ENCODE peak calls at places on chromosomes 12 and 14, in five cellular contexts. One of them, this sample, is unnamed.

GRCh38 chr14:99266181-99267178 is 5.5 kb downstream of the BCL11B start:
- DNase-seq in astrocyte of the cerebellum: peak; percentile 52
- DNase-seq in transverse colon: peak; percentile 78
- DNase-seq in glutamatergic neuron: peak; percentile 90
- DNase-seq in activated B cell treated with CpG ODN at 0.5 μM for 24 hours: no peak
- DNase-seq in this sample: peak; percentile 69

GRCh38 chr12:24933694-24934407 is 15.1 kb downstream of the BCAT1 start:
- DNase-seq in astrocyte of the cerebellum: no peak
- DNase-seq in transverse colon: no peak
- DNase-seq in glutamatergic neuron: no peak
- DNase-seq in activated B cell treated with CpG ODN at 0.5 μM for 24 hours: no peak
- DNase-seq in this sample: no peak

GRCh38 chr14:103056322-103057027 is 874 bp downstream of the CDC42BPB start:
- DNase-seq in astrocyte of the cerebellum: peak; percentile 9
- DNase-seq in transverse colon: peak; percentile 76
- DNase-seq in glutamatergic neuron: peak; percentile 84
- DNase-seq in activated B cell treated with CpG ODN at 0.5 μM for 24 hours: no peak
- DNase-seq in this sample: no peak

GRCh38 chr12:11822071-11822818 is 172.8 kb downstream of the ETV6 start:
- DNase-seq in astrocyte of the cerebellum: peak; percentile 51
- DNase-seq in transverse colon: peak; percentile 55
- DNase-seq in glutamatergic neuron: no peak
- DNase-seq in activated B cell treated with CpG ODN at 0.5 μM for 24 hours: peak; percentile 48
- DNase-seq in this sample: peak; percentile 54

GRCh38 chr12:58189030-58189429 is 247.7 kb downstream of the ATP23 start:
- DNase-seq in astrocyte of the cerebellum: no peak
- DNase-seq in transverse colon: no peak
- DNase-seq in glutamatergic neuron: no peak
- DNase-seq in activated B cell treated with CpG ODN at 0.5 μM for 24 hours: no peak
- DNase-seq in this sample: no peak

GRCh38 chr12:116958402-116959197 is 47.9 kb downstream of the FBXW8 start:
- DNase-seq in astrocyte of the cerebellum: no peak
- DNase-seq in transverse colon: no peak
- DNase-seq in glutamatergic neuron: no peak
- DNase-seq in activated B cell treated with CpG ODN at 0.5 μM for 24 hours: no peak
- DNase-seq in this sample: no peak

GRCh38 chr14:102492523-102492910 is 17.1 kb downstream of the ANKRD9 start:
- DNase-seq in astrocyte of the cerebellum: no peak
- DNase-seq in transverse colon: no peak
- DNase-seq in glutamatergic neuron: peak; percentile 10
- DNase-seq in activated B cell treated with CpG ODN at 0.5 μM for 24 hours: no peak
- DNase-seq in this sample: no peak

GRCh38 chr12:53867216-53868012 is 71.2 kb upstream of the HOXC13 start:
- DNase-seq in astrocyte of the cerebellum: no peak
- DNase-seq in transverse colon: no peak
- DNase-seq in glutamatergic neuron: no peak
- DNase-seq in activated B cell treated with CpG ODN at 0.5 μM for 24 hours: no peak
- DNase-seq in this sample: no peak

GRCh38 chr12:115944851-115945496 is 332.5 kb downstream of the MED13L start:
- DNase-seq in astrocyte of the cerebellum: no peak
- DNase-seq in transverse colon: no peak
- DNase-seq in glutamatergic neuron: no peak
- DNase-seq in activated B cell treated with CpG ODN at 0.5 μM for 24 hours: no peak
- DNase-seq in this sample: no peak

GRCh38 chr12:52243774-52244614 is 11.0 kb downstream of the KRT7 start:
- DNase-seq in astrocyte of the cerebellum: peak; percentile 80
- DNase-seq in transverse colon: peak; percentile 58
- DNase-seq in glutamatergic neuron: no peak
- DNase-seq in activated B cell treated with CpG ODN at 0.5 μM for 24 hours: no peak
- DNase-seq in this sample: peak; percentile 76

GRCh38 chr12:113030875-113031525 is 25.5 kb upstream of the DTX1 start:
- DNase-seq in astrocyte of the cerebellum: peak; percentile 53
- DNase-seq in transverse colon: no peak
- DNase-seq in glutamatergic neuron: peak; percentile 32
- DNase-seq in activated B cell treated with CpG ODN at 0.5 μM for 24 hours: no peak
- DNase-seq in this sample: peak; percentile 28

GRCh38 chr14:64225156-64225757 is 68.9 kb downstream of the ESR2 start:
- DNase-seq in astrocyte of the cerebellum: no peak
- DNase-seq in transverse colon: no peak
- DNase-seq in glutamatergic neuron: no peak
- DNase-seq in activated B cell treated with CpG ODN at 0.5 μM for 24 hours: no peak
- DNase-seq in this sample: no peak

GRCh38 chr12:30725739-30726138 is 29.0 kb downstream of the CAPRIN2 start:
- DNase-seq in astrocyte of the cerebellum: peak; percentile 63
- DNase-seq in transverse colon: no peak
- DNase-seq in glutamatergic neuron: no peak
- DNase-seq in activated B cell treated with CpG ODN at 0.5 μM for 24 hours: no peak
- DNase-seq in this sample: no peak

GRCh38 chr12:87816186-87816585 is 213.0 kb downstream of the C12orf50 start:
- DNase-seq in astrocyte of the cerebellum: peak; percentile 79
- DNase-seq in transverse colon: no peak
- DNase-seq in glutamatergic neuron: no peak
- DNase-seq in activated B cell treated with CpG ODN at 0.5 μM for 24 hours: no peak
- DNase-seq in this sample: no peak

GRCh38 chr12:124970647-124971402 is 18.1 kb downstream of the DHX37 start:
- DNase-seq in astrocyte of the cerebellum: no peak
- DNase-seq in transverse colon: no peak
- DNase-seq in glutamatergic neuron: no peak
- DNase-seq in activated B cell treated with CpG ODN at 0.5 μM for 24 hours: no peak
- DNase-seq in this sample: no peak

GRCh38 chr12:54701940-54702592 is 53.9 kb upstream of the DCD start:
- DNase-seq in astrocyte of the cerebellum: peak; percentile 24
- DNase-seq in transverse colon: no peak
- DNase-seq in glutamatergic neuron: no peak
- DNase-seq in activated B cell treated with CpG ODN at 0.5 μM for 24 hours: no peak
- DNase-seq in this sample: no peak

GRCh38 chr14:75264036-75264435 is 14.6 kb upstream of the FOS start:
- DNase-seq in astrocyte of the cerebellum: no peak
- DNase-seq in transverse colon: no peak
- DNase-seq in glutamatergic neuron: no peak
- DNase-seq in activated B cell treated with CpG ODN at 0.5 μM for 24 hours: no peak
- DNase-seq in this sample: no peak

GRCh38 chr12:46209914-46210834 is 58.7 kb downstream of the SLC38A1 start:
- DNase-seq in astrocyte of the cerebellum: no peak
- DNase-seq in transverse colon: peak; percentile 59
- DNase-seq in glutamatergic neuron: no peak
- DNase-seq in activated B cell treated with CpG ODN at 0.5 μM for 24 hours: peak; percentile 47
- DNase-seq in this sample: peak; percentile 82

GRCh38 chr14:55578511-55578910 is 1.5 kb upstream of the KTN1 start:
- DNase-seq in astrocyte of the cerebellum: no peak
- DNase-seq in transverse colon: no peak
- DNase-seq in glutamatergic neuron: no peak
- DNase-seq in activated B cell treated with CpG ODN at 0.5 μM for 24 hours: no peak
- DNase-seq in this sample: no peak
- TF ChIP-seq CTCF in astrocyte of the cerebellum: no peak
- TF ChIP-seq CTCF in transverse colon: no peak
- TF ChIP-seq CTCF in glutamatergic neuron: no peak
- TF ChIP-seq CTCF in activated B cell treated with CpG ODN at 0.5 μM for 24 hours: no peak
- TF ChIP-seq CTCF in this sample: no peak

DNA sequence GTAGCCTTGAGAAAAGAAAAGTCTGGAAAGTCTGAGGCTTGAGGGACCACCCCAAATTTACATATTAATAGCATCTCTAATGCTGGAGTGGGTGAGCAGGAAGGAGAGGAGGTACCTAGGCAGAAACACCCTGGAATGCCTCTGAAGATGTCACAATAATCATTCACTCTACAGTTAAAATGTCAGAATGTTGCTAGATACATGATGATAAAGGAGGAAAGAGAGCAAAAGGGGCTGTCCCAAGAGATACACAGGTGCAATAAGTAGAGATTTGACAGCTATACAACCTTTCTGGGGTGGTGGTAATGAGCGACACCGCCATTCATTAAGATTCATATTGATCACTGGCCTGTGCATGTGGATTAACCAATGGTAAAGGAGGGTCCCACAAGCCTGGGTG is 540.5 kb upstream of the FBXO33 start:
- DNase-seq in astrocyte of the cerebellum: no peak
- DNase-seq in transverse colon: no peak
- DNase-seq in glutamatergic neuron: no peak
- DNase-seq in activated B cell treated with CpG ODN at 0.5 μM for 24 hours: no peak
- DNase-seq in this sample: no peak
- TF ChIP-seq CTCF in astrocyte of the cerebellum: no peak
- TF ChIP-seq CTCF in transverse colon: no peak
- TF ChIP-seq CTCF in glutamatergic neuron: no peak
- TF ChIP-seq CTCF in activated B cell treated with CpG ODN at 0.5 μM for 24 hours: no peak
- TF ChIP-seq CTCF in this sample: no peak

GRCh38 chr14:52678591-52678990 is 16.8 kb downstream of the ERO1A start:
- DNase-seq in astrocyte of the cerebellum: no peak
- DNase-seq in transverse colon: no peak
- DNase-seq in glutamatergic neuron: no peak
- DNase-seq in activated B cell treated with CpG ODN at 0.5 μM for 24 hours: no peak
- DNase-seq in this sample: no peak
- TF ChIP-seq CTCF in astrocyte of the cerebellum: peak; percentile 46
- TF ChIP-seq CTCF in transverse colon: peak; percentile 26
- TF ChIP-seq CTCF in glutamatergic neuron: peak; percentile 68
- TF ChIP-seq CTCF in activated B cell treated with CpG ODN at 0.5 μM for 24 hours: no peak
- TF ChIP-seq CTCF in this sample: peak; percentile 37

GRCh38 chr14:77436042-77436441 is 12.7 kb upstream of the NOXRED1 start:
- DNase-seq in astrocyte of the cerebellum: no peak
- DNase-seq in transverse colon: no peak
- DNase-seq in glutamatergic neuron: no peak
- DNase-seq in activated B cell treated with CpG ODN at 0.5 μM for 24 hours: no peak
- DNase-seq in this sample: no peak
- TF ChIP-seq CTCF in astrocyte of the cerebellum: no peak
- TF ChIP-seq CTCF in transverse colon: no peak
- TF ChIP-seq CTCF in glutamatergic neuron: no peak
- TF ChIP-seq CTCF in activated B cell treated with CpG ODN at 0.5 μM for 24 hours: no peak
- TF ChIP-seq CTCF in this sample: no peak